ENCODE peak calls at places on chromosome 21, in ten cellular contexts. G is HCT116; I is lung; P is mesendoderm; Y is GM23248; W is psoas muscle; Z is tibial artery; N is K562; J is RWPE2; T is CD8-positive, alpha-beta T cell. L is an unnamed sample.
A peak's percentile ranks its signal among the peaks of the same experiment; 100 is the strongest.

GRCh38 chr21:43716376-43717165 is 2.4 kb upstream of the PDXK start:
- DNase-seq in Y (peak; percentile 54), T (no peak), Z (no peak), P (no peak), I (no peak), G (no peak), J (no peak), W (peak; percentile 44), N (no peak), L (no peak)

GRCh38 chr21:20701235-20701634 is 297.0 kb upstream of the NCAM2 start:
- DNase-seq in W (no peak), I (no peak), J (no peak), P (no peak), N (no peak), T (no peak), G (no peak), Z (no peak), Y (no peak), L (no peak)

GRCh38 chr21:17585875-17586450 is 26.7 kb downstream of the BTG3 start:
- DNase-seq in I (no peak), P (peak; percentile 50), G (peak; percentile 42), J (no peak), Y (peak; percentile 67), W (no peak), T (no peak), N (peak; percentile 16), Z (no peak), L (no peak)

GRCh38 chr21:14223365-14223764 is 7.4 kb downstream of the RBM11 start:
- DNase-seq in I (no peak), G (no peak), N (no peak), P (no peak), Y (no peak), T (no peak), Z (no peak), J (no peak), W (no peak), L (no peak)

GRCh38 chr21:27805696-27806095 is 838.8 kb upstream of the ADAMTS5 start:
- DNase-seq in G (no peak), J (no peak), T (no peak), P (no peak), Y (no peak), Z (no peak), I (no peak), N (no peak), W (no peak), L (no peak)

GRCh38 chr21:34800797-34801518 is 132.2 kb downstream of the CLIC6 start:
- DNase-seq in W (no peak), Y (peak; percentile 92), P (peak; percentile 18), N (no peak), G (no peak), T (no peak), Z (no peak), J (no peak), I (no peak), L (no peak)

GRCh38 chr21:21111309-21111920 is 113.2 kb downstream of the NCAM2 start:
- DNase-seq in N (no peak), P (peak; percentile 35), G (no peak), J (no peak), I (no peak), W (no peak), Z (no peak), T (no peak), Y (no peak), L (no peak)

GRCh38 chr21:17467829-17468228 is 45.0 kb upstream of the CXADR start:
- DNase-seq in Y (no peak), G (no peak), J (no peak), Z (no peak), N (no peak), P (peak; percentile 64), T (no peak), W (no peak), I (no peak), L (no peak)

GRCh38 chr21:32372755-32373154 is 20.1 kb downstream of the URB1 start:
- DNase-seq in T (no peak), W (no peak), Y (no peak), P (no peak), Z (no peak), I (no peak), J (no peak), N (no peak), G (no peak), L (peak; percentile 36)

GRCh38 chr21:15355066-15355465 is 290.3 kb upstream of the NRIP1 start:
- DNase-seq in G (no peak), T (no peak), Z (no peak), J (no peak), Y (no peak), I (no peak), P (no peak), W (no peak), N (no peak), L (no peak)

GRCh38 chr21:33011462-33011861 is 14.3 kb upstream of the OLIG2 start:
- DNase-seq in W (no peak), P (no peak), Y (peak; percentile 95), J (peak; percentile 85), T (no peak), N (no peak), I (no peak), G (peak; percentile 18), Z (no peak), L (peak; percentile 36)

GRCh38 chr21:26840912-26841311 is 4.3 kb downstream of the ADAMTS1 start:
- DNase-seq in W (peak; percentile 85), J (no peak), Y (peak; percentile 91), I (no peak), P (peak; percentile 46), G (no peak), N (no peak), T (no peak), Z (peak; percentile 89), L (no peak)

GRCh38 chr21:34576043-34576466 is 38.9 kb downstream of the RCAN1 start:
- DNase-seq in G (no peak), P (no peak), I (no peak), W (no peak), T (no peak), Z (no peak), J (no peak), N (no peak), Y (peak; percentile 69), L (no peak)

GRCh38 chr21:32826317-32827167 is 55.0 kb upstream of the PAXBP1 start:
- DNase-seq in N (peak; percentile 38), J (no peak), Z (no peak), G (peak; percentile 60), P (peak; percentile 73), I (no peak), T (no peak), Y (peak; percentile 75), W (no peak), L (no peak)

GRCh38 chr21:29302340-29302991 is 3.7 kb downstream of the BACH1 start:
- DNase-seq in J (no peak), T (no peak), P (no peak), I (no peak), Z (no peak), N (no peak), Y (peak; percentile 39), W (no peak), G (no peak), L (no peak)

GRCh38 chr21:38756746-38757145 is 49.0 kb upstream of the ETS2 start:
- DNase-seq in T (no peak), W (no peak), J (no peak), I (no peak), P (no peak), Y (peak; percentile 90), Z (no peak), N (no peak), G (no peak), L (peak; percentile 77)
- H3K4me1 ChIP-seq in T (no peaks in the 10 kb centered on the region), W (peaks cover 17% of the 10 kb centered on the region), J (peaks cover 43% of the 10 kb centered on the region), I (peaks cover 3% of the 10 kb centered on the region), P (no peaks in the 10 kb centered on the region), Y (peaks cover 52% of the 10 kb centered on the region), Z (peaks cover 68% of the 10 kb centered on the region), N (peaks cover 10% of the 10 kb centered on the region), G (peaks cover 7% of the 10 kb centered on the region), L (peaks cover 59% of the 10 kb centered on the region)

GRCh38 chr21:25490742-25491141 is 116.5 kb downstream of the MRPL39 start:
- DNase-seq in J (no peak), P (no peak), I (no peak), Y (peak; percentile 5), T (no peak), G (no peak), N (no peak), W (no peak), Z (no peak), L (no peak)
- H3K4me1 ChIP-seq in J (no peaks in the 10 kb centered on the region), P (no peaks in the 10 kb centered on the region), I (no peaks in the 10 kb centered on the region), Y (no peaks in the 10 kb centered on the region), T (no peaks in the 10 kb centered on the region), G (no peaks in the 10 kb centered on the region), N (no peaks in the 10 kb centered on the region), W (no peaks in the 10 kb centered on the region), Z (no peaks in the 10 kb centered on the region), L (no peaks in the 10 kb centered on the region)

DNA sequence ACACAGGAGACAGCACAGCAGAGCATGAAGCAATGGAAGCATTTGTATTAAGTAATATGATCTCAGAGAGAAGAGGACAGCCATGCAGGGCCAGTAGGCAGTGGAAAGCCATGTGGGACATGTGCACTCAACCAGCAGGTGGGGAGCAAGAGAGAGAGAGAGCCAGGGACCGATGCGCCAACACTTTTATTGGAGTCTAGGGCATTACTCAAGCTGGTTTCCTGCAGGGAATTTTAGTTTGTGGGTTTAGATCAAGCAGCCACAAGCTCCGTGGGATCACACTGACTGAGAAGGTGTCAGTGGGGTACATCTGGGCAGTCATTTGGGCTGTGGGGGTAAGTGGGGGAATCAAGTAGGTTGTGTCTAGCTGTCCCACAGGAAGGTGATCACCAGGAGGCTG is 137.1 kb downstream of the PCBP3 start:
- DNase-seq in T (no peak), N (no peak), W (no peak), Z (no peak), J (no peak), Y (no peak), G (no peak), I (no peak), P (no peak), L (no peak)
- H3K4me1 ChIP-seq in T (no peaks in the 10 kb centered on the region), N (no peaks in the 10 kb centered on the region), W (no peaks in the 10 kb centered on the region), Z (no peaks in the 10 kb centered on the region), J (no peaks in the 10 kb centered on the region), Y (no peaks in the 10 kb centered on the region), G (no peaks in the 10 kb centered on the region), I (no peaks in the 10 kb centered on the region), P (no peaks in the 10 kb centered on the region), L (no peaks in the 10 kb centered on the region)

GRCh38 chr21:42556960-42557359 is 43.3 kb downstream of the SLC37A1 start:
- DNase-seq in Z (peak; percentile 58), T (no peak), W (no peak), N (no peak), I (no peak), Y (no peak), J (no peak), P (no peak), G (no peak), L (no peak)

GRCh38 chr21:42557420-42557819 is 43.8 kb downstream of the SLC37A1 start:
- DNase-seq in G (no peak), W (no peak), J (no peak), Y (no peak), Z (peak; percentile 27), N (no peak), T (no peak), P (no peak), I (no peak), L (no peak)

GRCh38 chr21:42559326-42559725 is 45.7 kb downstream of the SLC37A1 start:
- DNase-seq in J (no peak), P (no peak), Y (no peak), W (no peak), I (no peak), Z (peak; percentile 47), N (no peak), T (no peak), G (no peak), L (no peak)

GRCh38 chr21:42558846-42559245 is 45.2 kb downstream of the SLC37A1 start:
- DNase-seq in G (no peak), J (no peak), P (no peak), N (no peak), T (no peak), I (no peak), Y (no peak), Z (peak; percentile 62), W (no peak), L (no peak)

GRCh38 chr21:42558368-42558767 is 44.7 kb downstream of the SLC37A1 start:
- DNase-seq in J (no peak), Z (no peak), P (no peak), W (no peak), Y (no peak), G (no peak), I (no peak), T (no peak), N (no peak), L (no peak)
- H3K4me1 ChIP-seq in J (no peaks in the 10 kb centered on the region), Z (no peaks in the 10 kb centered on the region), P (no peaks in the 10 kb centered on the region), W (no peaks in the 10 kb centered on the region), Y (no peaks in the 10 kb centered on the region), G (no peaks in the 10 kb centered on the region), I (no peaks in the 10 kb centered on the region), T (no peaks in the 10 kb centered on the region), N (peaks cover 27% of the 10 kb centered on the region), L (no peaks in the 10 kb centered on the region)

L was measured in keratinocyte.